ENCODE peak calls at places on chromosomes 5 and 9, in six cellular contexts. One of them, this sample, is unnamed.

GRCh38 chr5:159550951-159551350 is 220.7 kb upstream of the IL12B start:
- DNase-seq in A549: no peak
- DNase-seq in non-pigmented ciliary epithelial cell: no peak
- DNase-seq in erythroblast: no peak
- DNase-seq in brain pericyte: no peak
- DNase-seq in CD4-positive, alpha-beta T cell: no peak
- DNase-seq in this sample: no peak

GRCh38 chr5:172452398-172453205 is 1.7 kb downstream of the SH3PXD2B start:
- DNase-seq in CD4-positive, alpha-beta T cell: no peak
- DNase-seq in non-pigmented ciliary epithelial cell: no peak
- DNase-seq in A549: no peak
- DNase-seq in brain pericyte: no peak
- DNase-seq in erythroblast: no peak
- DNase-seq in this sample: no peak

GRCh38 chr9:35645736-35646582 is 4.8 kb downstream of the SIT1 start:
- DNase-seq in brain pericyte: no peak
- DNase-seq in CD4-positive, alpha-beta T cell: no peak
- DNase-seq in non-pigmented ciliary epithelial cell: no peak
- DNase-seq in erythroblast: no peak
- DNase-seq in A549: no peak
- DNase-seq in this sample: no peak

GRCh38 chr5:174387448-174387847 is 336.9 kb upstream of the MSX2 start:
- DNase-seq in brain pericyte: no peak
- DNase-seq in A549: no peak
- DNase-seq in non-pigmented ciliary epithelial cell: no peak
- DNase-seq in CD4-positive, alpha-beta T cell: no peak
- DNase-seq in erythroblast: no peak
- DNase-seq in this sample: no peak

GRCh38 chr5:176837707-176838115 is 27.4 kb downstream of the UNC5A start:
- DNase-seq in brain pericyte: peak
- DNase-seq in erythroblast: peak
- DNase-seq in non-pigmented ciliary epithelial cell: peak
- DNase-seq in A549: peak
- DNase-seq in CD4-positive, alpha-beta T cell: peak
- DNase-seq in this sample: peak

GRCh38 chr5:115389799-115390382 is 93.4 kb upstream of the CCDC112 start:
- DNase-seq in A549: no peak
- DNase-seq in non-pigmented ciliary epithelial cell: no peak
- DNase-seq in CD4-positive, alpha-beta T cell: no peak
- DNase-seq in brain pericyte: no peak
- DNase-seq in erythroblast: peak
- DNase-seq in this sample: no peak

GRCh38 chr9:128145536-128145935 is 3.7 kb upstream of the LCN2 start:
- DNase-seq in A549: no peak
- DNase-seq in non-pigmented ciliary epithelial cell: no peak
- DNase-seq in brain pericyte: no peak
- DNase-seq in CD4-positive, alpha-beta T cell: no peak
- DNase-seq in erythroblast: no peak
- DNase-seq in this sample: no peak

GRCh38 chr9:78439866-78440830 is 143.2 kb downstream of the PSAT1 start:
- DNase-seq in CD4-positive, alpha-beta T cell: no peak
- DNase-seq in non-pigmented ciliary epithelial cell: no peak
- DNase-seq in A549: no peak
- DNase-seq in brain pericyte: no peak
- DNase-seq in erythroblast: no peak
- DNase-seq in this sample: no peak

GRCh38 chr9:76677481-76678055 is 86.7 kb upstream of the PCA3 start:
- DNase-seq in A549: no peak
- DNase-seq in brain pericyte: no peak
- DNase-seq in CD4-positive, alpha-beta T cell: no peak
- DNase-seq in non-pigmented ciliary epithelial cell: no peak
- DNase-seq in erythroblast: no peak
- DNase-seq in this sample: no peak

GRCh38 chr9:27487128-27487527 is 37.0 kb upstream of the IFNK start:
- DNase-seq in CD4-positive, alpha-beta T cell: no peak
- DNase-seq in brain pericyte: no peak
- DNase-seq in A549: no peak
- DNase-seq in erythroblast: no peak
- DNase-seq in non-pigmented ciliary epithelial cell: no peak
- DNase-seq in this sample: no peak

GRCh38 chr9:137348781-137349470 is 46.9 kb upstream of the NRARP start:
- DNase-seq in non-pigmented ciliary epithelial cell: no peak
- DNase-seq in brain pericyte: no peak
- DNase-seq in A549: no peak
- DNase-seq in CD4-positive, alpha-beta T cell: no peak
- DNase-seq in erythroblast: no peak
- DNase-seq in this sample: no peak

GRCh38 chr5:114467729-114468128 is 105.9 kb downstream of the KCNN2 start:
- DNase-seq in non-pigmented ciliary epithelial cell: no peak
- DNase-seq in erythroblast: no peak
- DNase-seq in A549: no peak
- DNase-seq in brain pericyte: no peak
- DNase-seq in CD4-positive, alpha-beta T cell: no peak
- DNase-seq in this sample: no peak

GRCh38 chr9:128208943-128209695 is 5.9 kb downstream of the DNM1 start:
- DNase-seq in non-pigmented ciliary epithelial cell: no peak
- DNase-seq in erythroblast: no peak
- DNase-seq in brain pericyte: no peak
- DNase-seq in CD4-positive, alpha-beta T cell: no peak
- DNase-seq in A549: no peak
- DNase-seq in this sample: no peak

GRCh38 chr9:30982301-30982700 is 1402.1 kb upstream of the ACO1 start:
- DNase-seq in erythroblast: no peak
- DNase-seq in non-pigmented ciliary epithelial cell: no peak
- DNase-seq in A549: no peak
- DNase-seq in CD4-positive, alpha-beta T cell: no peak
- DNase-seq in brain pericyte: no peak
- DNase-seq in this sample: no peak

GRCh38 chr5:139664727-139665351 is 16.7 kb downstream of the CXXC5 start:
- DNase-seq in erythroblast: no peak
- DNase-seq in non-pigmented ciliary epithelial cell: no peak
- DNase-seq in A549: no peak
- DNase-seq in CD4-positive, alpha-beta T cell: no peak
- DNase-seq in brain pericyte: no peak
- DNase-seq in this sample: no peak

GRCh38 chr5:110150199-110150598 is 460.5 kb downstream of the MAN2A1 start:
- DNase-seq in non-pigmented ciliary epithelial cell: peak
- DNase-seq in brain pericyte: peak
- DNase-seq in A549: no peak
- DNase-seq in erythroblast: no peak
- DNase-seq in CD4-positive, alpha-beta T cell: no peak
- DNase-seq in this sample: no peak

GRCh38 chr9:33329117-33329563 is 38.8 kb downstream of the NFX1 start:
- DNase-seq in non-pigmented ciliary epithelial cell: no peak
- DNase-seq in CD4-positive, alpha-beta T cell: no peak
- DNase-seq in erythroblast: no peak
- DNase-seq in brain pericyte: peak
- DNase-seq in A549: peak
- DNase-seq in this sample: no peak

GRCh38 chr9:36136894-36137391 is 410 bp downstream of the GLIPR2 start:
- DNase-seq in non-pigmented ciliary epithelial cell: no peak
- DNase-seq in brain pericyte: no peak
- DNase-seq in CD4-positive, alpha-beta T cell: no peak
- DNase-seq in erythroblast: peak
- DNase-seq in A549: no peak
- DNase-seq in this sample: no peak

GRCh38 chr5:54401515-54401914 is 54.0 kb upstream of the HSPB3 start:
- DNase-seq in A549: no peak
- DNase-seq in erythroblast: no peak
- DNase-seq in non-pigmented ciliary epithelial cell: no peak
- DNase-seq in CD4-positive, alpha-beta T cell: no peak
- DNase-seq in brain pericyte: no peak
- DNase-seq in this sample: no peak

GRCh38 chr9:82369251-82369945 is 380.8 kb downstream of the SPATA31D1 start:
- DNase-seq in brain pericyte: no peak
- DNase-seq in non-pigmented ciliary epithelial cell: no peak
- DNase-seq in erythroblast: no peak
- DNase-seq in A549: no peak
- DNase-seq in CD4-positive, alpha-beta T cell: no peak
- DNase-seq in this sample: no peak

GRCh38 chr9:110142868-110143866 is 64.8 kb downstream of the C9orf152 start:
- DNase-seq in CD4-positive, alpha-beta T cell: no peak
- DNase-seq in A549: no peak
- DNase-seq in non-pigmented ciliary epithelial cell: no peak
- DNase-seq in brain pericyte: no peak
- DNase-seq in erythroblast: peak
- DNase-seq in this sample: no peak

GRCh38 chr5:150587830-150588494 is 52.5 kb upstream of the SYNPO start:
- DNase-seq in CD4-positive, alpha-beta T cell: no peak
- DNase-seq in non-pigmented ciliary epithelial cell: no peak
- DNase-seq in brain pericyte: no peak
- DNase-seq in erythroblast: no peak
- DNase-seq in A549: no peak
- DNase-seq in this sample: no peak

GRCh38 chr9:97747201-97747965 is 50.2 kb upstream of the XPA start:
- DNase-seq in non-pigmented ciliary epithelial cell: no peak
- DNase-seq in CD4-positive, alpha-beta T cell: no peak
- DNase-seq in erythroblast: no peak
- DNase-seq in brain pericyte: no peak
- DNase-seq in A549: no peak
- DNase-seq in this sample: no peak

GRCh38 chr9:131530546-131530929 is 525 bp downstream of the UCK1 start:
- DNase-seq in erythroblast: peak
- DNase-seq in CD4-positive, alpha-beta T cell: no peak
- DNase-seq in A549: peak
- DNase-seq in non-pigmented ciliary epithelial cell: no peak
- DNase-seq in brain pericyte: no peak
- DNase-seq in this sample: no peak

GRCh38 chr9:133991211-133991921 is 758 bp downstream of the VAV2 start:
- DNase-seq in CD4-positive, alpha-beta T cell: no peak
- DNase-seq in A549: no peak
- DNase-seq in non-pigmented ciliary epithelial cell: no peak
- DNase-seq in erythroblast: no peak
- DNase-seq in brain pericyte: no peak
- DNase-seq in this sample: no peak

GRCh38 chr5:169213479-169213878 is 87.5 kb downstream of the SLIT3 start:
- DNase-seq in CD4-positive, alpha-beta T cell: no peak
- DNase-seq in non-pigmented ciliary epithelial cell: no peak
- DNase-seq in brain pericyte: no peak
- DNase-seq in A549: no peak
- DNase-seq in erythroblast: no peak
- DNase-seq in this sample: no peak

GRCh38 chr5:68172314-68172713 is 43.2 kb upstream of the PIK3R1 start:
- DNase-seq in erythroblast: no peak
- DNase-seq in brain pericyte: no peak
- DNase-seq in non-pigmented ciliary epithelial cell: no peak
- DNase-seq in A549: no peak
- DNase-seq in CD4-positive, alpha-beta T cell: no peak
- DNase-seq in this sample: no peak

GRCh38 chr9:91720313-91720712 is 229.7 kb downstream of the ROR2 start:
- DNase-seq in non-pigmented ciliary epithelial cell: no peak
- DNase-seq in CD4-positive, alpha-beta T cell: no peak
- DNase-seq in A549: no peak
- DNase-seq in erythroblast: no peak
- DNase-seq in brain pericyte: no peak
- DNase-seq in this sample: no peak

GRCh38 chr5:161382702-161383101 is 163.8 kb downstream of the GABRB2 start:
- DNase-seq in erythroblast: no peak
- DNase-seq in CD4-positive, alpha-beta T cell: no peak
- DNase-seq in brain pericyte: no peak
- DNase-seq in non-pigmented ciliary epithelial cell: no peak
- DNase-seq in A549: no peak
- DNase-seq in this sample: no peak

GRCh38 chr5:139014726-139015125 is 139.6 kb upstream of the LRRTM2 start:
- DNase-seq in erythroblast: no peak
- DNase-seq in CD4-positive, alpha-beta T cell: no peak
- DNase-seq in non-pigmented ciliary epithelial cell: peak
- DNase-seq in A549: peak
- DNase-seq in brain pericyte: no peak
- DNase-seq in this sample: no peak

GRCh38 chr5:124703995-124704394 is 42.4 kb downstream of the ZNF608 start:
- DNase-seq in CD4-positive, alpha-beta T cell: no peak
- DNase-seq in erythroblast: no peak
- DNase-seq in non-pigmented ciliary epithelial cell: no peak
- DNase-seq in A549: no peak
- DNase-seq in brain pericyte: no peak
- DNase-seq in this sample: no peak

GRCh38 chr9:131728961-131729360 is 10.9 kb downstream of the RAPGEF1 start:
- DNase-seq in erythroblast: no peak
- DNase-seq in A549: no peak
- DNase-seq in brain pericyte: no peak
- DNase-seq in non-pigmented ciliary epithelial cell: no peak
- DNase-seq in CD4-positive, alpha-beta T cell: peak
- DNase-seq in this sample: peak

GRCh38 chr5:138149530-138149929 is 10.3 kb upstream of the NME5 start:
- DNase-seq in erythroblast: no peak
- DNase-seq in non-pigmented ciliary epithelial cell: no peak
- DNase-seq in A549: no peak
- DNase-seq in brain pericyte: no peak
- DNase-seq in CD4-positive, alpha-beta T cell: no peak
- DNase-seq in this sample: no peak

GRCh38 chr5:171580506-171581265 is 161.2 kb downstream of the FGF18 start:
- DNase-seq in A549: no peak
- DNase-seq in non-pigmented ciliary epithelial cell: peak
- DNase-seq in erythroblast: no peak
- DNase-seq in CD4-positive, alpha-beta T cell: no peak
- DNase-seq in brain pericyte: no peak
- DNase-seq in this sample: no peak